ENCODE peak calls at places on chromosomes 5 and 9, in six cellular contexts. K is NCI-H2081, U is myocyte, I is T-cell, B is SW480, C is activated gamma-delta T cell treated with Interleukin-2 at 50 U/mL for 16 hours. T is an unnamed sample.

GRCh38 chr5:180126716-180127681 is 55.4 kb upstream of the RNF130 start:
- DNase-seq in K (no peak), B (no peak), U (no peak), C (peak), I (peak), T (peak)

GRCh38 chr9:18142964-18143363 is 331.0 kb upstream of the ADAMTSL1 start:
- DNase-seq in U (peak), B (no peak), K (no peak), I (no peak), C (no peak), T (no peak)

GRCh38 chr5:90962481-90962880 is 403.9 kb downstream of the ADGRV1 start:
- DNase-seq in K (no peak), I (no peak), C (no peak), U (no peak), B (no peak), T (no peak)

GRCh38 chr9:89984214-89984613 is 379.4 kb downstream of the GADD45G start:
- DNase-seq in K (no peak), C (no peak), B (peak), I (no peak), U (no peak), T (no peak)

GRCh38 chr5:14173419-14174234 is 30.5 kb downstream of the TRIO start:
- DNase-seq in K (no peak), I (no peak), B (no peak), U (no peak), C (no peak), T (no peak)

GRCh38 chr5:34775886-34776285 is 63.1 kb upstream of the TTC23L start:
- DNase-seq in C (no peak), B (no peak), K (no peak), I (no peak), U (no peak), T (no peak)

GRCh38 chr9:105993051-105993854 is 298.9 kb downstream of the TMEM38B start:
- DNase-seq in I (no peak), K (no peak), B (no peak), C (no peak), U (peak), T (no peak)

GRCh38 chr5:158629591-158630312 is 470.0 kb downstream of the EBF1 start:
- DNase-seq in I (no peak), C (no peak), K (no peak), B (no peak), U (no peak), T (no peak)

GRCh38 chr5:53568868-53569267 is 8.4 kb downstream of the NDUFS4 start:
- DNase-seq in C (no peak), I (no peak), B (no peak), U (no peak), K (no peak), T (no peak)

GRCh38 chr5:147576646-147577535 is 67.0 kb upstream of the DPYSL3 start:
- DNase-seq in U (peak), I (no peak), C (peak), B (peak), K (no peak), T (peak)

GRCh38 chr9:98222885-98223640 is 30.6 kb upstream of the CORO2A start:
- DNase-seq in C (no peak), K (no peak), U (peak), I (no peak), B (peak), T (no peak)

GRCh38 chr5:173315495-173316352 is 12.5 kb downstream of the STC2 start:
- DNase-seq in B (peak), U (peak), K (peak), C (no peak), I (no peak), T (no peak)

GRCh38 chr5:117623042-117623815 is 1048.6 kb upstream of the SEMA6A start:
- DNase-seq in I (no peak), C (no peak), B (no peak), U (peak), K (peak), T (no peak)

GRCh38 chr5:173888473-173889135 is 455 bp downstream of the CPEB4 start:
- DNase-seq in C (peak), U (peak), K (peak), I (no peak), B (no peak), T (peak)

GRCh38 chr5:140039561-140039960 is 3.5 kb downstream of the NRG2 start:
- DNase-seq in U (no peak), I (no peak), C (no peak), B (no peak), K (no peak), T (no peak)

GRCh38 chr5:150044334-150044681 is 42.0 kb downstream of the CSF1R start:
- DNase-seq in C (no peak), B (no peak), U (peak), K (no peak), I (no peak), T (no peak)

GRCh38 chr9:85117831-85118230 is 448.3 kb downstream of the NTRK2 start:
- DNase-seq in C (no peak), I (no peak), B (peak), K (no peak), U (no peak), T (no peak)

GRCh38 chr5:378976-379742 is 57.6 kb downstream of the AHRR start:
- DNase-seq in C (no peak), B (peak), K (no peak), U (peak), I (no peak), T (peak)

GRCh38 chr9:69293186-69293585 is 31.8 kb upstream of the ENTREP1 start:
- DNase-seq in I (no peak), C (no peak), K (no peak), B (no peak), U (no peak), T (no peak)

GRCh38 chr9:36314740-36315139 is 56.5 kb upstream of the GNE start:
- DNase-seq in U (no peak), K (no peak), C (no peak), I (no peak), B (no peak), T (no peak)

GRCh38 chr5:96752341-96753016 is 55.3 kb downstream of the ERAP1 start:
- DNase-seq in B (peak), C (peak), U (peak), I (peak), K (peak), T (peak)

GRCh38 chr9:16611001-16611400 is 259.5 kb downstream of the BNC2 start:
- DNase-seq in B (no peak), C (no peak), U (no peak), I (no peak), K (no peak), T (no peak)

GRCh38 chr9:127417130-127418036 is 6.8 kb upstream of the ZNF79 start:
- DNase-seq in U (peak), C (no peak), K (no peak), I (no peak), B (no peak), T (no peak)

GRCh38 chr5:119302916-119303897 is 52.6 kb upstream of the TNFAIP8 start:
- DNase-seq in B (peak), U (peak), I (no peak), K (no peak), C (no peak), T (no peak)

GRCh38 chr9:132986586-132986985 is 8.1 kb downstream of the GFI1B start:
- DNase-seq in U (no peak), B (no peak), K (no peak), I (no peak), C (no peak), T (no peak)

GRCh38 chr9:86940774-86941173 is 6.5 kb downstream of the GAS1 start:
- DNase-seq in I (no peak), U (no peak), B (no peak), K (no peak), C (no peak), T (no peak)

T was measured in stimulated activated effector memory CD8-positive, alpha-beta T cell treated with anti-CD3 and anti-CD28 coated beads, Interleukin-12 subunit alpha, Interleukin-12 subunit beta, amount 100 ng/mL, for 72 hours.